ENCODE peak calls at places on chromosome 18, in four cellular contexts. N is Peyer's patch, G is GM06990, T is astrocyte. S is an unnamed sample.

GRCh38 chr18:75898666-75899065 is 471.2 kb upstream of the SMIM21 start:
- DNase-seq in N (no peak), G (no peak), T (no peak), S (no peak)

GRCh38 chr18:80105369-80106167 is 3.5 kb upstream of the ADNP2 start:
- DNase-seq in N (peak), G (peak), T (no peak), S (peak)

GRCh38 chr18:74567805-74568204 is 29.9 kb upstream of the ZNF407 start:
- DNase-seq in N (no peak), G (no peak), T (no peak), S (no peak)

GRCh38 chr18:73296686-73297085 is 428.9 kb upstream of the NETO1 start:
- DNase-seq in N (no peak), G (no peak), T (no peak), S (no peak)

GRCh38 chr18:73047688-73048087 is 179.9 kb upstream of the NETO1 start:
- DNase-seq in N (no peak), G (no peak), T (no peak), S (no peak)

GRCh38 chr18:51340332-51340731 is 142.9 kb upstream of the MEX3C start:
- DNase-seq in N (no peak), G (no peak), T (no peak), S (no peak)

GRCh38 chr18:2654828-2655152 is 736 bp upstream of the SMCHD1 start:
- DNase-seq in N (no peak), G (no peak), T (no peak), S (no peak)

GRCh38 chr18:58268849-58269248 is 224.8 kb downstream of the NEDD4L start:
- DNase-seq in N (no peak), G (no peak), T (peak), S (no peak)

GRCh38 chr18:7878265-7879173 is 311.4 kb downstream of the PTPRM start:
- DNase-seq in N (no peak), G (no peak), T (no peak), S (no peak)

GRCh38 chr18:7117390-7118355 is at the start of gene LAMA1:
- DNase-seq in N (no peak), G (no peak), T (no peak), S (no peak)

GRCh38 chr18:79988925-79989361 is 580 bp upstream of the TXNL4A start:
- DNase-seq in N (peak), G (no peak), T (peak), S (no peak)

GRCh38 chr18:58277457-58277739 is 233.4 kb downstream of the NEDD4L start:
- DNase-seq in N (no peak), G (no peak), T (no peak), S (no peak)

GRCh38 chr18:33581816-33582215 is 3.8 kb downstream of the ASXL3 start:
- DNase-seq in N (no peak), G (no peak), T (no peak), S (no peak)

GRCh38 chr18:39945076-39945475 is 2010.0 kb upstream of the PIK3C3 start:
- DNase-seq in N (no peak), G (no peak), T (no peak), S (no peak)

GRCh38 chr18:49723648-49724180 is 89.6 kb downstream of the ACAA2 start:
- DNase-seq in N (no peak), G (peak), T (peak), S (peak)

GRCh38 chr18:45059695-45060094 is 379.0 kb downstream of the SETBP1 start:
- DNase-seq in N (no peak), G (no peak), T (peak), S (no peak)

GRCh38 chr18:24176727-24177416 is 38.0 kb downstream of the CABYR start:
- DNase-seq in N (peak), G (peak), T (no peak), S (peak)

GRCh38 chr18:3389977-3390376 is 60.0 kb upstream of the TGIF1 start:
- DNase-seq in N (no peak), G (no peak), T (no peak), S (no peak)

GRCh38 chr18:55779711-55780590 is 192.0 kb upstream of the TCF4 start:
- DNase-seq in N (peak), G (peak), T (no peak), S (peak)

GRCh38 chr18:57561728-57562423 is 24.6 kb downstream of the FECH start:
- DNase-seq in N (no peak), G (no peak), T (peak), S (peak)

GRCh38 chr18:47898696-47899095 is 31.8 kb downstream of the SMAD2 start:
- DNase-seq in N (no peak), G (no peak), T (no peak), S (no peak)

GRCh38 chr18:7272268-7273049 is 41.6 kb downstream of the LRRC30 start:
- DNase-seq in N (peak), G (no peak), T (peak), S (no peak)

GRCh38 chr18:37322497-37323035 is 243.0 kb downstream of the CELF4 start:
- DNase-seq in N (no peak), G (no peak), T (peak), S (peak)

GRCh38 chr18:43013489-43013888 is 102.0 kb downstream of the RIT2 start:
- DNase-seq in N (no peak), G (no peak), T (peak), S (no peak)

GRCh38 chr18:78720456-78721250 is 259.0 kb upstream of the SALL3 start:
- DNase-seq in N (no peak), G (no peak), T (no peak), S (no peak)

GRCh38 chr18:67483237-67483636 is 33.3 kb downstream of the DSEL start:
- DNase-seq in N (no peak), G (no peak), T (no peak), S (no peak)

GRCh38 chr18:12359515-12359927 is 17.5 kb downstream of the AFG3L2 start:
- DNase-seq in N (peak), G (no peak), T (peak), S (no peak)

GRCh38 chr18:73962251-73962650 is 185.4 kb downstream of the FBXO15 start:
- DNase-seq in N (no peak), G (no peak), T (peak), S (no peak)

GRCh38 chr18:25261768-25262167 is 90.2 kb downstream of the ZNF521 start:
- DNase-seq in N (no peak), G (no peak), T (no peak), S (no peak)

GRCh38 chr18:62537946-62538345 is 15.1 kb downstream of the ZCCHC2 start:
- DNase-seq in N (no peak), G (no peak), T (no peak), S (no peak)

GRCh38 chr18:61322265-61322873 is 10.9 kb upstream of the CDH20 start:
- DNase-seq in N (peak), G (peak), T (peak), S (peak)

GRCh38 chr18:50644807-50645206 is 84.9 kb downstream of the MAPK4 start:
- DNase-seq in N (no peak), G (no peak), T (no peak), S (no peak)

GRCh38 chr18:76256897-76257500 is 238.0 kb downstream of the ZNF516 start:
- DNase-seq in N (no peak), G (no peak), T (peak), S (no peak)

GRCh38 chr18:48833701-48834394 is 116.9 kb downstream of the SMAD7 start:
- DNase-seq in N (peak), G (peak), T (peak), S (peak)

GRCh38 chr18:21110667-21111350 is 804 bp downstream of the ROCK1 start:
- DNase-seq in N (peak), G (peak), T (peak), S (peak)

DNA sequence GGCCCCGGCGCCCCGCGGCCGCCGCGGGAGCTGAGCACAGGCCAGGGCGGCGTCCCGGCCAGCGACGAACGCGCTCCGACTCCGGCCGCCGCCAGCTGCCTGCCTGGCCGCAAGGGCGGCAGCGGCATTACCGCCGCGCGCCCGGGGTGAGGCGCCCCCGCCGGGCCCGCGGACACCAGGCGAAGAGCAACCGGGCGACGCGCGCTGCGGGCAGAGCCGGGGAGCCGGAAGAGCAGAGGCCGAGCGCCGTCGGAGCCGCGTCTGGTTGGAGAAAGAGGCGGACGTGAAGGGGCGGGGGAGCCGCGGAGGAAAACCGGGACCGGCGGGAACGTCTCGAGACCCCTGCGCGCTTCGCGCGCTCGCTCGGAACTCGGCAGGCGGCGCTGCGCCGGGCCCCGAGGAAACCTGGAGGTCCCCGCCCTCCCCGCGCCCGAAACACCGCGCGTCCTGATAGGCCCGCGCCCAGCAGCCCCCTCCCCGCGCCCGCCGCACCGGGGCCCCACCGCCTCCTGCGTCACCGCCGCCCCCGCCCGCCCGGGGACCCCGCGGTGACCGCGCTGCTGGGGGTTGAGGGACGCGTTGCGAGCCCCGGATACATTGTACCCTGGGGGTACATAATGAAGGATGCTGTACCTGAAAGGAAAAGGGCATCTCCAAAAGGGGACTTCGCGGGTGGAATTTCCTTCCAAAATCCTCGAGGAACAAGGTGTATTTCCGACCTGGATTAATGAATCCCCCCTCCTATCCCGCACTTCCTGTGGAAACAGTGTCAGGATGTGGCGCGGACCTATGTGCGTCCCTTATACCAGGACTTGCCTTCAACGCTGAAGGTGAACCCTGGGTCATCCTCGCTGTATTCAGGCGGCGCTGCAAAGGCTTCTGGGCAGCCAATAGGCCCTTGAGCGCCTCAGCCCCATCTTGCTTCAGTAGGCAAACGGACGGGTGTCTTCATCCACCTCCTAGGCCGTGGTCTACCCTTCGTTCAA is 1.0 kb upstream of the B4GALT6 start:
- DNase-seq in N (peak), G (peak), T (peak), S (peak)
- TF ChIP-seq CTCF in N (peak), G (peak), T (no peak), S (peak)

GRCh38 chr18:27778925-27779324 is 398.0 kb downstream of the CDH2 start:
- DNase-seq in N (no peak), G (no peak), T (no peak), S (no peak)

GRCh38 chr18:27780061-27780740 is 396.7 kb downstream of the CDH2 start:
- DNase-seq in N (no peak), G (no peak), T (peak), S (no peak)

DNA sequence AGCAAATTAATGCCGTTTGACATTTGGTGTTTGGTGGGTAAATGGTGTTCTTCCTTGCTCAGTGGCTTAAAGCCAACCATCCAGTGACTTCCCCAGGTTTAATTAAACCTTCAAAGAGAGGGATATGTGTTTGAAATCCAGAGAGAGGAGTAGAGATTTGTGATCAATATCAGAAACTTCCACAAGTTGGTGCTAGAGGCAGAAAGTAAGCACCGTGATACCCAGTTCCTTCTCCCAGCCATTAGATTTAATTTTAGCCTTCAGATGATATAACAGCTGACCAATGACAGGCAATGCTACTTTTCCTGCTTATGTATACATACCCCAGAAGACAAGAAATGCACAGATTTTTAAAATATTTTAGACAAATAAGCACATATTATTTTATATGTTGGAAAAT is 398.5 kb downstream of the CDH2 start:
- DNase-seq in N (no peak), G (no peak), T (peak), S (no peak)
- TF ChIP-seq CTCF in N (no peak), G (peak), T (peak), S (peak)

GRCh38 chr18:54679318-54680149 is 88.5 kb downstream of the DYNAP start:
- DNase-seq in N (no peak), G (peak), T (peak), S (peak)
- TF ChIP-seq CTCF in N (peak), G (peak), T (peak), S (no peak)

GRCh38 chr18:815353-815752 is 3.3 kb upstream of the YES1 start:
- DNase-seq in N (no peak), G (no peak), T (no peak), S (no peak)

GRCh38 chr18:816088-816653 is 4.1 kb upstream of the YES1 start:
- DNase-seq in N (no peak), G (no peak), T (no peak), S (no peak)

GRCh38 chr18:813405-814071 is 1.5 kb upstream of the YES1 start:
- DNase-seq in N (no peak), G (no peak), T (no peak), S (no peak)

GRCh38 chr18:812673-813404 is 797 bp upstream of the YES1 start:
- DNase-seq in N (peak), G (no peak), T (peak), S (peak)

DNA sequence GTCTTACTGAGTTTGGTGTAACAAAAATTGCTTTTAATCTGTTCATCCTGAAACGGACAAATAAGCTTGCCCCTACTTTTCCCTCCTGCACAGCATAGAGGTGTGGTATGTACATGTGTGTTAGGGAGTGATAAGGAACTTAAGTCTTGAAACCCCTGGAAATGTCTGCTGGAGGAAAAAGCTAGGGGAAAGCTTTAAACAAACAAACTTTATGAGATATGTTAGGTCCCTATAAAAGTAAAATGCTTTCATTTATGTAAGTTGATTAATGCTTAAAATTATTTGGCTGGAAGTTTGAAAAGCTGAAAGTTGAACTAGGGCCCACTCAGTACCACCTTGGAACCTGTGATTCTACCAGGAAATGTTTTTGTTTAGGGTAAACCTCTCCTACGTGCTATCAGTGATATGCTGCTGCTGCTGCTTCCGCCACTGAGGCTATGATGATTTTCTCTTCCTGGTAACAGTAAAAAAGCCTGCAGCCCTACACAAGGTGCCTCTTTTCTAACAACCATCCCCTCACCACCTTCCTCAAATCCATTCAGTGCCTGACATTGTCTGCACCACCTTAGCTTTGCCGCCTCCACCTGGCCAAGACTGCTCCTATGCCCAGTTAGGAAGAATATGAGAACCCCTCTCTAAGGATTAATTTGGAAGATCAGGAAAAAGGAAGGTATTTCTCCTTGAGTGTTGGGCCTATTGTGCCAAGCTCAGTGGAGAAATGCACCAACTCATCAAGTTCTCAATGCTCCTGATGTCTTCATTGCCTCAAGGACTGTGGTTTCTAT is 2.5 kb upstream of the YES1 start:
- DNase-seq in N (no peak), G (no peak), T (no peak), S (no peak)
- TF ChIP-seq CTCF in N (no peak), G (no peak), T (no peak), S (no peak)

GRCh38 chr18:63824220-63824525 is 49.0 kb downstream of the SERPINB7 start:
- DNase-seq in N (no peak), G (no peak), T (no peak), S (no peak)
- TF ChIP-seq CTCF in N (no peak), G (no peak), T (no peak), S (no peak)

GRCh38 chr18:5239447-5239846 is 42.4 kb upstream of the AKAIN1 start:
- DNase-seq in N (no peak), G (no peak), T (no peak), S (no peak)

GRCh38 chr18:5238371-5238758 is 41.3 kb upstream of the AKAIN1 start:
- DNase-seq in N (peak), G (no peak), T (no peak), S (peak)

GRCh38 chr18:5237083-5237722 is 40.1 kb upstream of the AKAIN1 start:
- DNase-seq in N (no peak), G (no peak), T (peak), S (peak)

GRCh38 chr18:5237723-5238370 is 40.8 kb upstream of the AKAIN1 start:
- DNase-seq in N (peak), G (peak), T (peak), S (peak)
- TF ChIP-seq CTCF in N (peak), G (no peak), T (no peak), S (no peak)

GRCh38 chr18:30381826-30382225 is 660.7 kb downstream of the DSC3 start:
- DNase-seq in N (no peak), G (no peak), T (no peak), S (no peak)

DNA sequence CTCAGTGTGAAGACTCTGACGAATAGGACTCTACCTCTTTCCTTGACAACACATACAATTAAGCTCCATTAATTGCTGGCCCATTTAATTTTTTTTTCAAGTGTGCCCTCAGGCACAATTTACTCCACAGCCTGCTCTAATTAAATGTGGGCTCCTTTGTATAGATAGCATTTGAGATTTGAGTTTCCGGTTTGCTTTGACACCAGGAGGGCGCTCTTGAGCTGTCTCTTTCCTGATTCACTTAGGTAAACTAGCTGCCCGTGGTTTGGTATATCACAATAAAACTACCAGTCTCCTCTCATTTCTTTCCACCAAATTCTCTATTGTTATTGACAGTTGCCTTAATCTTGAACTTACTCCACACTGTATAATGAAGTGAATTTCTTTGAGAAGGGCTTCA is 666.0 kb downstream of the DSC3 start:
- DNase-seq in N (no peak), G (no peak), T (no peak), S (no peak)
- TF ChIP-seq CTCF in N (no peak), G (no peak), T (no peak), S (no peak)

DNA sequence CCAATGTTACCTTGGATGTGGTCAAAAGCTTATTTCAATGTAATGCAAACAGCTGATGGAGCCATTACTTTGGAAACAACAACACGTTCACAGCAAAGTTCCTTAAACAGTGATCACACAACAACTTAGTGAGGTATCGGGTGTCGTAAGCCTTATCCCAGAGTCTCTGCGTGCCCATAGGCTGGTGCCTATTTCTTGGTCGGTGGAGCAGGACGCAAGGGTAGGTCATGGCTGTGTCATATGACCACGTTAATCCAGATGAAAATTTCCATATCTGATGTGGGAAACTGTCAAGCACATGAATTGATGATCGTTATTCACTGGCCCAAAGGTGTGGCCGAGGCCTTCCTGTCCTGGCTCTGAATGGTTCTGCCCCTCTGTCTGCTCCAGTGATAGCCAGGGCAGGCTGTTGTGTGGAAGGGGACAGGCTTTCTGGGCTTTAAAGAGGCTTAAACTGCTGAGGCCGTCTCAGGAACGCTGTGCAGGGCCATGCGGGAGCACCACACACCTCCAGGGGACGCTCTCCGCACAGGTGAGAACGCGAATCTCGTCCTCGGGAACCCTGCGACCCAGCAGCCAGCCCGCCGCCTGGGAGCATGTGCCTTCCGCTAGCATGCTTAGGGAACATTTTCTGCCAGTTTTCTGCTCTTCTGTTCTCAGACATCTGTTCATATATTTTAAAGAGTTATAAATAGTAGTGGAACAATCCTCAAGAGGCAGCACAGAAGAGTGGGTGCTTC is 90.6 kb downstream of the KCTD1 start:
- DNase-seq in N (no peak), G (no peak), T (no peak), S (no peak)
- TF ChIP-seq CTCF in N (no peak), G (peak), T (no peak), S (no peak)

GRCh38 chr18:35511833-35512232 is 14.1 kb upstream of the INO80C start:
- DNase-seq in N (no peak), G (no peak), T (no peak), S (no peak)
- TF ChIP-seq CTCF in N (no peak), G (peak), T (no peak), S (peak)

GRCh38 chr18:59325965-59326364 is 7.5 kb upstream of the CPLX4 start:
- DNase-seq in N (no peak), G (no peak), T (no peak), S (no peak)
- TF ChIP-seq CTCF in N (no peak), G (no peak), T (no peak), S (no peak)

S was measured in GM13976.